ENCODE peak calls at places on chromosomes 12 and 14, in four cellular contexts. T, Z, X and S are unnamed samples.

GRCh38 chr12:131067993-131068942 is 114.6 kb downstream of the ADGRD1 start:
- DNase-seq in T (no peak), Z (no peak), X (no peak), S (no peak)

GRCh38 chr12:105861232-105861631 is 277.5 kb downstream of the NUAK1 start:
- DNase-seq in T (no peak), Z (no peak), X (no peak), S (no peak)

GRCh38 chr12:26124491-26125450 is at the start of gene BHLHE41:
- DNase-seq in T (peak), Z (peak), X (peak), S (no peak)

GRCh38 chr14:91149462-91149861 is 35.6 kb downstream of the DGLUCY start:
- DNase-seq in T (no peak), Z (no peak), X (no peak), S (no peak)

GRCh38 chr12:5593056-5593455 is 161.1 kb downstream of the NTF3 start:
- DNase-seq in T (no peak), Z (no peak), X (no peak), S (no peak)

GRCh38 chr12:95385246-95385645 is 88.7 kb upstream of the METAP2 start:
- DNase-seq in T (no peak), Z (no peak), X (no peak), S (no peak)

GRCh38 chr14:92595267-92595666 is 81.7 kb downstream of the RIN3 start:
- DNase-seq in T (no peak), Z (no peak), X (no peak), S (no peak)

GRCh38 chr12:67759829-67760228 is 111.3 kb downstream of the DYRK2 start:
- DNase-seq in T (no peak), Z (no peak), X (no peak), S (no peak)

GRCh38 chr12:91781114-91781513 is 364.5 kb downstream of the BTG1 start:
- DNase-seq in T (no peak), Z (no peak), X (no peak), S (no peak)

GRCh38 chr12:123141615-123142517 is 9.0 kb downstream of the PITPNM2 start:
- DNase-seq in T (no peak), Z (no peak), X (no peak), S (no peak)

GRCh38 chr12:105813201-105813600 is 325.6 kb downstream of the NUAK1 start:
- DNase-seq in T (no peak), Z (no peak), X (no peak), S (no peak)

GRCh38 chr12:2364566-2365165 is 311.9 kb downstream of the CACNA1C start:
- DNase-seq in T (no peak), Z (no peak), X (no peak), S (no peak)

GRCh38 chr14:92885279-92886061 is 37.5 kb upstream of the CHGA start:
- DNase-seq in T (no peak), Z (no peak), X (no peak), S (no peak)

GRCh38 chr12:49154221-49154620 is 23.0 kb upstream of the TUBA1B start:
- DNase-seq in T (no peak), Z (no peak), X (no peak), S (no peak)

GRCh38 chr12:62813031-62813829 is 121.7 kb downstream of the PPM1H start:
- DNase-seq in T (peak), Z (peak), X (peak), S (no peak)

GRCh38 chr12:124675881-124676688 is 108.7 kb upstream of the NCOR2 start:
- DNase-seq in T (no peak), Z (no peak), X (no peak), S (no peak)

GRCh38 chr12:117120787-117121186 is 21.6 kb upstream of the TESC start:
- DNase-seq in T (no peak), Z (peak), X (no peak), S (no peak)

GRCh38 chr12:124523071-124523470 is 44.3 kb downstream of the NCOR2 start:
- DNase-seq in T (no peak), Z (no peak), X (no peak), S (no peak)

GRCh38 chr14:88142990-88143389 is 138.1 kb downstream of the GPR65 start:
- DNase-seq in T (no peak), Z (no peak), X (no peak), S (no peak)

GRCh38 chr14:92956961-92957360 is 34.0 kb downstream of the CHGA start:
- DNase-seq in T (no peak), Z (no peak), X (no peak), S (no peak)

GRCh38 chr12:131121705-131122405 is 168.1 kb downstream of the ADGRD1 start:
- DNase-seq in T (no peak), Z (no peak), X (no peak), S (no peak)

DNA sequence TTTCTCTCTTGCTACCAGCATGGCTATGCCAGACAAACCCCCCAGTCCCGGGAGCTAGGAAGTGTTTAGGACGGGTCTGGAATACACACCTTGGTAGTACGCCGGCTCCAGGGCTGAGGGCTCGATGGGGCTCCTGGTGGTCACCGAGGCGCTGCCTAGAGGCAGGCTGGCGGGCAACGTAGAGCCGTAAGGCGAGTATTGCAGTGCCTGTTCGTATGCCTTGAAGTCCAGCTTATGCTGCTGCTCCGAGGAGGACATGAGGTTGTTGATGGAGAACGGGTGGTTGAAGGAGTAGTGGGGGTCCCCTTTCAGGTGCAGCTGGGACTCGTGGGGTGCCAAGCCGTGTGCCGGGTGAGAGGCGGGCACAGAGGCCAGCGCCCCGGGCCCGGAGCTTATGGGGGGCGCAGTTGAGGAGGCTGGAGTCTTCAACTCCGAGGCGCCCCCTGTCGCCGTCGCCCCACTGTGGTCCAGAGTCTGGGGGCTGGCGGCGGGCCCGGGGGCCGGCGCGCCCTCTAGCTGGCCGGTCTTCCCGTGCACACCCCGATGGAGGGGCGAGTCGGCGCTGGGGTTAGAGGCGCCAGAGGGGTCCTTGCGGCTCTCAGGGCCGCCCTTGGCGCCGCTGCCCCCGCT is 3.6 kb downstream of the FOXA1 start:
- DNase-seq in T (no peak), Z (peak), X (no peak), S (no peak)
- TF ChIP-seq CTCF in T (no peak), Z (no peak), X (no peak), S (no peak)

DNA sequence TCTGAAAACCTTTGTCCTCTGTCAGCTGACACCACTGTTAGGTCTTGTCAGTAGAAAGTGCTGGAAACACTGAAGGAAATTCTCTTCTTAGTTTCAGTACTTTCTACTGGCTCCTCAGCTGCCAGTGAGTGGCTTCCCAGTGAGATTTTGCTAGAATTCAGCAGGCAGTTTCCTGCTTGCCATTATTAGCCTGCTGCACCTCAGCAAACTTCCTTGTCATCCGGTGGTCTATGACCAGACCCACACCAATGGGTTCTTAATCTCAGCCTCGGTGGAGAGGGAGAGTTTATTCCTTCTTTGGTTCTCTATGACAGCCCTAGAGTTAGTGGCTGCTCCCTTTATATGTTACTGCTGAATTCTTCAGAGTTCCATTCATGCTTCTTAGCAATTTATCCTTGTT is 476.1 kb downstream of the FSCB start:
- DNase-seq in T (no peak), Z (no peak), X (no peak), S (no peak)
- TF ChIP-seq CTCF in T (no peak), Z (no peak), X (no peak), S (no peak)

DNA sequence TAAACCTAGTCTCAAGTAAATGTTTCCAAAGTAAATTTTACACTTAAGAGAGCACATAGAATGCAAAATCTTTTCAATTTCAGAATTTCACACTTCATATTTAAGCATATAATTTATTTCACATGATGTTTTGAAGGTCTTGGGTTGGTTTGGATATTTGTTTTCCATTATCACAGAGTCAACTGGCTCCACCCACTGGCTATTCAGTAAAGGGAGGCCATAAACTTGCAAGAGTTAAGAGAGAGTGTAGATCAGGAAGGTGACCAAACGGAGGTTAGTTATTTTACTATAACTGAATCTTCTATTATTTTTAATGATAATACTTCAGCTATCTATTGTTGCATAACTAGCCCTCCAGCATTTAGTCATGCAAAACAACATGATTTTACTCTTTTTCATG is 6.2 kb upstream of the CPNE8 start:
- DNase-seq in T (no peak), Z (no peak), X (no peak), S (no peak)
- TF ChIP-seq CTCF in T (no peak), Z (no peak), X (peak), S (no peak)

GRCh38 chr14:84262932-84263331 is 1267.0 kb upstream of the FLRT2 start:
- DNase-seq in T (no peak), Z (no peak), X (no peak), S (no peak)
- TF ChIP-seq CTCF in T (no peak), Z (no peak), X (no peak), S (no peak)

DNA sequence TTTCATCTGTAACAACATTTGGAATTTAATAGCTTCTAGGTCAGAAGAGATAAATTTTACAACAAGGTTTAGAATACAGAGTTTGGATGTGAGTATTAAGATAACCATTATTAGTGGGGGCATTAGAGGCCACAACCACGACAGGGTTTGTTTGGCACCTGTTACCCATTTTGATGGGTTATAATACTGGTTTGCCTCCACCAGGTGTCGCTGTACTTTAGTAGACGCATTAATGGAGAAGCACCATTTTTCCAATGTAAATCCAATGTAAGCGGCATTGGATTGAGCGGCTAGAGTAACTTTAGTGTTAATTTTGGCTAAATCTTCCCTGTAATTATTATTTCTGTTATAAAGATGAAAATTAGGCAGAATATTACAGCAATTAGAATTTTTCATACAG is 136.2 kb downstream of the SLCO1B3 start:
- DNase-seq in T (peak), Z (no peak), X (peak), S (no peak)
- TF ChIP-seq CTCF in T (peak), Z (peak), X (peak), S (peak)